ENCODE peak calls at places on chromosomes 2 and 18, in nine cellular contexts. Y, L, O, J, M, V, C, H and Z are unnamed samples.

GRCh38 chr18:62399781-62400308 is 74.7 kb downstream of the TNFRSF11A start:
- DNase-seq in O (no peak), L (peak; percentile 51), H (no peak), M (no peak), J (no peak), Y (no peak), V (no peak), C (peak; percentile 12), Z (no peak)

GRCh38 chr2:1028846-1029245 is 78.2 kb downstream of the SNTG2 start:
- DNase-seq in L (no peak), V (no peak), O (no peak), H (no peak), C (no peak), M (no peak), Y (no peak), J (no peak), Z (no peak)

GRCh38 chr18:11845653-11846052 is 5.6 kb upstream of the CHMP1B start:
- DNase-seq in V (no peak), J (no peak), L (no peak), Y (no peak), O (no peak), M (no peak), C (no peak), H (no peak), Z (no peak)

GRCh38 chr2:122329266-122329665 is 573.8 kb downstream of the TSN start:
- DNase-seq in J (no peak), V (no peak), C (peak; percentile 24), Y (no peak), M (no peak), O (no peak), L (no peak), H (no peak), Z (no peak)

GRCh38 chr2:159130302-159130701 is 156.2 kb downstream of the WDSUB1 start:
- DNase-seq in V (no peak), L (no peak), M (no peak), O (no peak), H (no peak), Y (no peak), C (no peak), J (peak; percentile 15), Z (no peak)

GRCh38 chr2:237754182-237754581 is 44.4 kb upstream of the RBM44 start:
- DNase-seq in L (no peak), Y (no peak), H (no peak), C (peak; percentile 35), V (no peak), J (no peak), O (no peak), M (no peak), Z (no peak)

GRCh38 chr18:79523221-79523737 is 127.5 kb downstream of the NFATC1 start:
- DNase-seq in V (no peak), J (no peak), C (no peak), Y (no peak), H (peak; percentile 74), M (no peak), O (no peak), L (peak; percentile 51), Z (no peak)

GRCh38 chr2:108909275-108909823 is 79.7 kb downstream of the EDAR start:
- DNase-seq in O (no peak), M (no peak), C (no peak), L (no peak), V (no peak), Y (no peak), J (no peak), H (no peak), Z (no peak)

GRCh38 chr2:219386532-219387280 is 1.0 kb downstream of the DNPEP start:
- DNase-seq in V (no peak), C (peak; percentile 39), H (no peak), M (no peak), L (peak; percentile 4), O (no peak), Y (no peak), J (no peak), Z (no peak)

GRCh38 chr2:152127628-152128027 is 28.8 kb upstream of the CACNB4 start:
- DNase-seq in H (no peak), O (no peak), Y (no peak), J (no peak), L (no peak), C (no peak), M (no peak), V (no peak), Z (no peak)

GRCh38 chr2:201110615-201111014 is 5.3 kb upstream of the CFLAR start:
- DNase-seq in L (no peak), V (no peak), O (no peak), H (no peak), J (no peak), C (no peak), Y (no peak), M (no peak), Z (no peak)

GRCh38 chr2:72150961-72151356 is 3.3 kb upstream of the CYP26B1 start:
- DNase-seq in H (no peak), O (no peak), L (no peak), C (no peak), V (no peak), Y (no peak), J (no peak), M (no peak), Z (no peak)

GRCh38 chr2:233965032-233965614 is 48.0 kb downstream of the TRPM8 start:
- DNase-seq in O (no peak), H (no peak), M (no peak), Y (no peak), J (no peak), V (no peak), L (no peak), C (no peak), Z (no peak)

GRCh38 chr2:191899442-191899841 is 52.6 kb upstream of the CAVIN2 start:
- DNase-seq in V (no peak), J (no peak), L (no peak), Y (no peak), M (no peak), O (peak; percentile 61), H (no peak), C (peak; percentile 93), Z (no peak)

GRCh38 chr2:14905571-14905970 is 273.1 kb downstream of the LRATD1 start:
- DNase-seq in M (no peak), O (no peak), J (no peak), V (no peak), C (no peak), Y (no peak), H (no peak), L (no peak), Z (no peak)

GRCh38 chr18:76960528-76961035 is 138.2 kb downstream of the ZNF236 start:
- DNase-seq in C (no peak), L (no peak), M (no peak), Y (no peak), V (no peak), J (no peak), O (no peak), H (no peak), Z (no peak)

GRCh38 chr18:24837065-24837464 is 376.6 kb downstream of the HRH4 start:
- DNase-seq in C (peak; percentile 89), O (peak; percentile 34), Y (no peak), L (no peak), V (no peak), M (no peak), H (no peak), J (no peak), Z (no peak)

GRCh38 chr2:171523339-171523931 is 1.2 kb downstream of the CYBRD1 start:
- DNase-seq in L (peak; percentile 12), V (peak; percentile 76), H (peak; percentile 47), J (peak; percentile 92), Y (peak; percentile 83), M (peak; percentile 25), O (no peak), C (peak; percentile 91), Z (peak; percentile 39)